ENCODE peak calls at places on chromosomes 13 and 19, in five cellular contexts. D is mesenchymal stem cell, N is neuronal stem cell, V is trophoblast cell, U is H1. E is an unnamed sample.

GRCh38 chr13:44726214-44726613 is 150.1 kb upstream of the TSC22D1 start:
- DNase-seq in V (no peak), U (no peak), N (no peak), D (peak; percentile 69), E (no peak)

GRCh38 chr19:35429698-35430097 is 18.4 kb upstream of the FFAR2 start:
- DNase-seq in U (no peak), D (no peak), N (no peak), V (no peak), E (no peak)

GRCh38 chr13:112981361-112981905 is 12.4 kb downstream of the MCF2L start:
- DNase-seq in V (no peak), N (no peak), U (no peak), D (no peak), E (no peak)

GRCh38 chr19:48695743-48696352 is at the start of gene FUT2:
- DNase-seq in U (no peak), N (no peak), D (no peak), V (no peak), E (peak; percentile 85)

GRCh38 chr13:105346141-105346766 is 1189.2 kb downstream of the EFNB2 start:
- DNase-seq in D (peak; percentile 90), N (no peak), V (peak; percentile 17), U (no peak), E (no peak)

GRCh38 chr13:80989770-80990169 is 648.8 kb upstream of the SPRY2 start:
- DNase-seq in D (no peak), N (no peak), U (no peak), V (no peak), E (no peak)

GRCh38 chr19:14459703-14460102 is 15.5 kb downstream of the PTGER1 start:
- DNase-seq in D (no peak), N (no peak), U (no peak), V (no peak), E (no peak)

GRCh38 chr13:48859168-48860105 is 116.3 kb upstream of the FNDC3A start:
- DNase-seq in V (peak; percentile 2), N (no peak), U (no peak), D (no peak), E (peak; percentile 49)

GRCh38 chr13:73000027-73000674 is 58.7 kb upstream of the KLF5 start:
- DNase-seq in U (no peak), D (peak; percentile 16), V (no peak), N (no peak), E (no peak)

GRCh38 chr19:2235026-2235395 is 1.1 kb downstream of the PLEKHJ1 start:
- DNase-seq in U (no peak), N (no peak), D (no peak), V (peak; percentile 75), E (no peak)

GRCh38 chr13:59203855-59204254 is 959.9 kb downstream of the DIAPH3 start:
- DNase-seq in U (no peak), V (no peak), N (no peak), D (no peak), E (no peak)

GRCh38 chr13:89784161-89784809 is 1563.2 kb upstream of the MIR17HG start:
- DNase-seq in N (no peak), V (no peak), D (no peak), U (no peak), E (no peak)

GRCh38 chr13:30869491-30869890 is 36.6 kb upstream of the MEDAG start:
- DNase-seq in D (no peak), V (peak; percentile 54), N (no peak), U (no peak), E (no peak)

GRCh38 chr19:46753420-46754155 is 7.3 kb upstream of the STRN4 start:
- DNase-seq in N (no peak), D (peak; percentile 42), U (no peak), V (no peak), E (peak; percentile 77)

GRCh38 chr19:7658219-7658686 is 10.6 kb upstream of the RETN start:
- DNase-seq in V (no peak), D (no peak), N (no peak), U (no peak), E (no peak)

GRCh38 chr19:2391118-2391725 is 31.2 kb downstream of the TMPRSS9 start:
- DNase-seq in D (peak; percentile 83), N (peak; percentile 54), U (no peak), V (peak; percentile 37), E (no peak)

GRCh38 chr13:102913924-102914628 is 68.2 kb downstream of the ERCC5 start:
- DNase-seq in V (no peak), U (no peak), N (no peak), D (no peak), E (no peak)

GRCh38 chr13:52128714-52129700 is at the start of gene NEK5:
- DNase-seq in D (peak; percentile 72), U (peak; percentile 46), V (peak; percentile 67), N (peak; percentile 73), E (peak; percentile 88)

GRCh38 chr13:114119196-114119595 is 13.2 kb downstream of the RASA3 start:
- DNase-seq in D (peak; percentile 99), V (no peak), N (no peak), U (no peak), E (peak; percentile 94)

GRCh38 chr13:29859971-29860370 is 9.6 kb upstream of the UBL3 start:
- DNase-seq in V (peak; percentile 82), D (peak; percentile 77), U (no peak), N (no peak), E (no peak)

GRCh38 chr13:38707433-38707832 is 20.6 kb downstream of the FREM2 start:
- DNase-seq in N (no peak), D (no peak), U (no peak), V (no peak), E (no peak)

GRCh38 chr19:10740798-10741197 is 22.9 kb downstream of the DNM2 start:
- DNase-seq in U (no peak), V (no peak), D (no peak), N (no peak), E (no peak)

GRCh38 chr13:25882732-25883357 is 169.0 kb downstream of the SHISA2 start:
- DNase-seq in U (no peak), N (no peak), D (peak; percentile 55), V (no peak), E (no peak)

GRCh38 chr19:44649578-44650145 is 6.0 kb downstream of the PVR start:
- DNase-seq in N (no peak), U (no peak), V (no peak), D (no peak), E (no peak)

GRCh38 chr19:14775855-14776254 is 2.5 kb downstream of the ADGRE2 start:
- DNase-seq in V (no peak), U (no peak), D (no peak), N (no peak), E (peak; percentile 31)

GRCh38 chr13:71148391-71148790 is 718.6 kb downstream of the DACH1 start:
- DNase-seq in U (no peak), D (no peak), N (peak; percentile 58), V (no peak), E (no peak)

DNA sequence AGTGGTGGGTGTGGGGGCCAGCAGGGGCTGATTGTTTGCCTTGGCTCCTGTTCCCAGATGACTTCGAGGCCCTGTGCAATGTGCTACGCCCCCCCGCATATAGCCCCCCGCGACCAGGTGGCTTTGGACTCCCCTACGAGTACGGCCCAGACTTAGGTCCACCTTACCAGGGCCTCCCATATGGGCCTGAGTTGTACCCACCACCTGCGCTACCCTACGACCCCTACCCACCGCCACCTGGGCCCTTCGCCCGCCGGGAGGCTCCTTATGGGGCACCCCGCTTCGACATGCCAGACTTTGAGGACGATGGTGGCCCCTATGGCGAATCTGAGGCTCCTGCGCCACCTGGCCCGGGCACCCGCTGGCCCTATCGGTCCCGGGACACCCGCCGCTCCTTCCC is 25.7 kb downstream of the LTBP4 start:
- DNase-seq in U (no peak), N (no peak), D (no peak), V (no peak), E (no peak)
- H2BK12ac ChIP-seq in U (no peak overlapping the region), N (no peak overlapping the region), D (no peak overlapping the region), V (no peak overlapping the region), E (no peak overlapping the region)

GRCh38 chr19:40690699-40691420 is 409 bp upstream of the NUMBL start:
- DNase-seq in N (no peak), D (peak; percentile 90), U (peak; percentile 70), V (no peak), E (peak; percentile 96)

GRCh38 chr19:40690050-40690698 is at the start of gene NUMBL:
- DNase-seq in U (no peak), V (peak; percentile 81), D (no peak), N (peak; percentile 94), E (no peak)

GRCh38 chr19:40688987-40689338 is 1.5 kb downstream of the NUMBL start:
- DNase-seq in N (no peak), V (no peak), D (no peak), U (no peak), E (no peak)

GRCh38 chr19:40688294-40688693 is 2.2 kb downstream of the NUMBL start:
- DNase-seq in U (no peak), V (no peak), N (no peak), D (no peak), E (no peak)

DNA sequence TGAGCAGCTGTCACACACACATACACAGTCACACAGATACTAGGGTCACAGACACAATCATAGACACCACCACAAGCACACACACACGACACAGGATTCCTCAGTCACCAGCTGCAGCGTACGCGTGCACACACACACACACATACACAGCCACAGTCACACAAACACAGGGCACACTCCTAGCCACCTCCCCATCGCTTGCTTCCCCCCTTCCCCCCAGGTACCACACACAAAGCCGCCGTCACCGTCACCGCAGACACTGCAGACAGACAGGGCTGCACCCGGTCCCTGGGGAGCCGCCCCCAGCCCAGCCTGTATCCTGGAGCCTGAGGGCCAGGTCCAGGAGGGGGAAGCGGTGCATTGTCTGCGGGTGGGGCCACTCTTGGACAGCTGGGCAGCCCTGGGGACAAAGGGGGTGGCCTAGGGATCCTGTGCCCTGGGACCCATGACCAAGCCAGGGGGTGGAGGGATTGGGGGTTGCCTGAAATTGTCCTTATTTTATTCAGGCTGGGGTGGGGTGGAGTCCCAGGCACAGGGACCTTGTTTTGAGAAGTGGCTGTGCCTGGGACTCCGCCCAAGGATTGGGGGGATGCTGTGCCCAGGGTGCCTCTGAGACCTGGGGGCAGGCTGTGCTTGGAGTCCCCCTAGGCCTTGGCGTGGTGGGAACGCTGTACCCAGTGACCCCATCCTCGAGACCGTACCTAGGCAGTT is 957 bp downstream of the NUMBL start:
- DNase-seq in D (peak; percentile 30), N (no peak), U (no peak), V (peak; percentile 33), E (no peak)
- H3K18ac ChIP-seq in D (peak overlapping the region; percentile 65), N (peak overlapping the region; percentile 90), U (peak overlapping the region; percentile 71), V (peak overlapping the region; percentile 50), E (peak overlapping the region; percentile 35)

DNA sequence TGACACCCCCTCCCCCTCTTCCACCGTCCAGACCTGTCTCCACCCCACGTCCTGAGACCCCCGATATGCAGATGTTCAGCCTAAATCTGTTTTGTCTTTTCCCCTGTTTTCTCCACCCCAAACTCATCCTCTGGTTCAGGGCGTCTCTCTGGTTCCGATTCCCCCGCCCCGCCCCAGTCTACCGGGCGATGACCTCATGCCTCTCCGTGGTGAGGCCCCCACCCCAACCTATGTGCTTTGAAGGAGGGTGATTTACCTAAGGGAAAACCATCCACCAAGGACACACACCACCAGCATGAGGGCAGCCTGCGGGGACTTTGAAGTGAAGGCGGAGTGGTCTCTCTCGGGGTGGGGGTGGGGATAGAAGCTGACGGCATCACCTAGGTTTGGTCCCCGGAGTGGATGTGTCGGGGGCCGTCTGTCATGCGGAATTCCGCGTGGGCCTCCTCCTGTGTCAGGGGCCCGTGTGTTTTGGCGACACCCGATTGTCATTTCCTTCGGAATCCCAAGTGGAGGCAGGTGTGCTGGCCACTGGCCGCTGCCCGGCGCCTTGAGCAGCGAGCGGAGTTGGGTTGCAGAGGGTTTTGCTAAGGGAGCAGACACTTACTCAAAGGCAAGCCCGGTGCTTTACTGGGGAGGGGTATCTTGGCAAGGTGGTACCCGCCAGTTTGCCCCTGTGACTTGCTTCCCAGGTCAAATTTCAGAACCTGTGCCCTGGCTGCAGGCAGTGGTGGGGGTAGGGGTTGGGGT is 1.4 kb downstream of the FZR1 start:
- DNase-seq in N (no peak), V (peak; percentile 42), U (no peak), D (peak; percentile 40), E (peak; percentile 79)
- H2BK12ac ChIP-seq in N (no peak overlapping the region), V (no peak overlapping the region), U (no peak overlapping the region), D (no peak overlapping the region), E (no peak overlapping the region)

GRCh38 chr13:24032674-24033073 is 127.8 kb upstream of the SPATA13 start:
- DNase-seq in N (no peak), V (no peak), D (no peak), U (no peak), E (no peak)
- H3K18ac ChIP-seq in N (no peak overlapping the region), V (no peak overlapping the region), D (no peak overlapping the region), U (no peak overlapping the region), E (no peak overlapping the region)

E was measured in H9.